ENCODE peak calls at places on chromosomes 11 and 22, in six cellular contexts. T, A, G, R, K and M are unnamed samples.

GRCh38 chr11:35825386-35825785 is 118.5 kb upstream of the LDLRAD3 start:
- DNase-seq in T (no peak), A (no peak), G (no peak), R (no peak), K (no peak), M (no peak)

GRCh38 chr11:102309621-102310541 is 7.4 kb upstream of the BIRC3 start:
- DNase-seq in T (peak; percentile 56), A (peak; percentile 87), G (no peak), R (no peak), K (no peak), M (no peak)

GRCh38 chr11:112734207-112734606 is 227.0 kb upstream of the NCAM1 start:
- DNase-seq in T (peak; percentile 11), A (peak; percentile 52), G (no peak), R (no peak), K (no peak), M (peak; percentile 76)

GRCh38 chr22:30460147-30460546 is 11.7 kb downstream of the SEC14L3 start:
- DNase-seq in T (no peak), A (no peak), G (no peak), R (no peak), K (no peak), M (no peak)

GRCh38 chr11:93823210-93823609 is 27.2 kb downstream of the VSTM5 start:
- DNase-seq in T (no peak), A (no peak), G (no peak), R (no peak), K (no peak), M (no peak)

GRCh38 chr11:405976-406795 is 8.6 kb downstream of the SIGIRR start:
- DNase-seq in T (no peak), A (no peak), G (no peak), R (no peak), K (no peak), M (no peak)

GRCh38 chr11:101254037-101254436 is 124.4 kb upstream of the PGR start:
- DNase-seq in T (no peak), A (no peak), G (no peak), R (no peak), K (no peak), M (no peak)

GRCh38 chr11:62399172-62399867 is 19.5 kb upstream of the SCGB1A1 start:
- DNase-seq in T (peak; percentile 44), A (no peak), G (no peak), R (no peak), K (no peak), M (no peak)

GRCh38 chr11:18775492-18776292 is 15.9 kb downstream of the PTPN5 start:
- DNase-seq in T (peak; percentile 65), A (peak; percentile 92), G (peak; percentile 57), R (peak; percentile 41), K (peak; percentile 52), M (peak; percentile 81)

GRCh38 chr11:17475666-17476316 is 854 bp downstream of the ABCC8 start:
- DNase-seq in T (no peak), A (peak; percentile 57), G (no peak), R (no peak), K (no peak), M (no peak)

GRCh38 chr22:20015971-20016733 is 471 bp downstream of the ARVCF start:
- DNase-seq in T (no peak), A (peak; percentile 76), G (peak; percentile 22), R (peak; percentile 32), K (no peak), M (peak; percentile 46)

GRCh38 chr11:134386945-134387344 is 25.1 kb downstream of the B3GAT1 start:
- DNase-seq in T (no peak), A (no peak), G (no peak), R (no peak), K (no peak), M (no peak)

GRCh38 chr22:36486619-36487384 is 5.4 kb upstream of the TXN2 start:
- DNase-seq in T (peak; percentile 61), A (peak; percentile 81), G (peak; percentile 53), R (peak; percentile 43), K (no peak), M (peak; percentile 80)

GRCh38 chr11:28526406-28526751 is 418.2 kb downstream of the METTL15 start:
- DNase-seq in T (peak; percentile 21), A (peak; percentile 4), G (peak; percentile 1), R (no peak), K (no peak), M (no peak)

GRCh38 chr11:1382831-1383607 is 6.7 kb upstream of the BRSK2 start:
- DNase-seq in T (peak; percentile 72), A (peak; percentile 81), G (peak; percentile 31), R (peak; percentile 41), K (no peak), M (peak; percentile 94)

GRCh38 chr11:100890779-100891178 is 203.7 kb downstream of the ARHGAP42 start:
- DNase-seq in T (peak; percentile 98), A (no peak), G (no peak), R (no peak), K (no peak), M (peak; percentile 12)

GRCh38 chr11:88435405-88435804 is 97.9 kb upstream of the CTSC start:
- DNase-seq in T (peak; percentile 48), A (no peak), G (no peak), R (no peak), K (no peak), M (no peak)

GRCh38 chr22:25933158-25933788 is 191.3 kb downstream of the MYO18B start:
- DNase-seq in T (no peak), A (no peak), G (no peak), R (no peak), K (no peak), M (no peak)

GRCh38 chr11:133835258-133836075 is 9.8 kb downstream of the SPATA19 start:
- DNase-seq in T (peak; percentile 50), A (peak; percentile 86), G (peak; percentile 31), R (peak; percentile 43), K (peak; percentile 49), M (peak; percentile 77)

GRCh38 chr11:74696932-74697687 is 34.1 kb downstream of the CHRDL2 start:
- DNase-seq in T (peak; percentile 90), A (peak; percentile 73), G (no peak), R (peak; percentile 73), K (no peak), M (peak; percentile 76)

GRCh38 chr11:44575288-44575672 is 9.8 kb downstream of the CD82 start:
- DNase-seq in T (no peak), A (no peak), G (no peak), R (no peak), K (peak; percentile 70), M (no peak)

GRCh38 chr22:25623851-25624250 is 59.4 kb downstream of the GRK3 start:
- DNase-seq in T (no peak), A (no peak), G (no peak), R (no peak), K (no peak), M (no peak)

GRCh38 chr11:6544921-6545850 is 48.1 kb downstream of the DNHD1 start:
- DNase-seq in T (peak; percentile 11), A (no peak), G (no peak), R (no peak), K (no peak), M (no peak)

GRCh38 chr11:74318241-74318932 is 6.9 kb upstream of the P4HA3 start:
- DNase-seq in T (peak; percentile 14), A (no peak), G (no peak), R (peak; percentile 66), K (no peak), M (no peak)

DNA sequence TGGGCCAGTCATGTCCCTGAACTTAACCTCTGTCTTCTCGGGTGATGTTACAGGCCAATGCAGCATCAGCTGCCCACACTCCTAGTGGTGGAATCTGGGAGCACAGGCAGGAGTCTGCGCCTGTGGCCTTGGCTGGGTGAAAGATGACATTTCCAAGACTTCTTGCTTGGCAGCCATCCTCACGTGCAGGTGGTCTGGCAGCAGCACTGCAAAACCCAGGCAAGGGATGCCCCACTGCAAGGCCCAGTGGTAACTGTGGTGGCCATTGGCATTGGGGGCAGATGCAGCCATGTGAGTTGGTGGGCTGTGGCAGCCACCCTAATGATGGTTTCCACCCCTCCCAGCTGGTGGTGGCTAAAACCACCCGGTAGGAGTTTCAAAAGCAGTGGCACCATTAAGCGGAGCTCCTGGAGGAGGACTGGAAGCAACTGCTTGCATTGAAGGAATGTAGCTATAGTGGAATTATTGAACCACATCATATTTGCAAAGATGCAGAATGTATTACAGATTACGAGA is 120.5 kb upstream of the TOP3B start:
- DNase-seq in T (no peak), A (peak; percentile 72), G (peak; percentile 42), R (no peak), K (no peak), M (no peak)
- TF ChIP-seq CTCF in T (peak; percentile 29), A (peak; percentile 63), G (peak; percentile 69), R (peak; percentile 57), K (peak; percentile 45), M (no peak)

GRCh38 chr11:68832476-68833176 is 9.1 kb downstream of the CPT1A start:
- DNase-seq in T (no peak), A (no peak), G (no peak), R (no peak), K (no peak), M (no peak)

GRCh38 chr11:68835749-68836148 is 6.0 kb downstream of the CPT1A start:
- DNase-seq in T (no peak), A (no peak), G (no peak), R (no peak), K (no peak), M (no peak)

GRCh38 chr11:68837583-68838571 is 3.8 kb downstream of the CPT1A start:
- DNase-seq in T (no peak), A (no peak), G (no peak), R (no peak), K (no peak), M (no peak)

GRCh38 chr11:68838572-68838964 is 3.1 kb downstream of the CPT1A start:
- DNase-seq in T (no peak), A (no peak), G (peak; percentile 40), R (peak; percentile 16), K (no peak), M (no peak)

DNA sequence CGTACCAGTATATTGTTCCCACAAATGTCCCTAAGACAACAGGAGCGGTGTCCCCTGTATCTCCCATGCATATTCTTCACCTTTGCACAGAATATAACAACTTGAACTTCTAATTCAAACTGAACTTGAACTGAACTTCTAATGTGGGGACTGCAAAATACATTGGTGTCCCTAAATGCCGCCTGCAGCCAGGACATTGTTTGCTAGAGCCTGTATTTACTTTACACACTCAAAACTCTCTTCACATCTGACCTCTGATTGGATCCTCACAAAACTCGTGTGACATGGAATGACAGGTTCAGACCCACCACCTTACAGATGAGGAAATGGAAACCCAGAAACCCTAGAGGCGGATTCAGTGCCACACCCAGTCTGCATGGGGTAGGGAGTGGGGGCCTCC is 6.4 kb downstream of the CPT1A start:
- DNase-seq in T (no peak), A (no peak), G (no peak), R (no peak), K (no peak), M (no peak)
- H3K79me2 ChIP-seq in T (peaks cover 57% of the 10 kb centered on the region), A (peaks cover 10% of the 10 kb centered on the region), G (no peaks in the 10 kb centered on the region), R (peaks cover 16% of the 10 kb centered on the region), K (peaks cover 30% of the 10 kb centered on the region), M (peaks cover 36% of the 10 kb centered on the region)

DNA sequence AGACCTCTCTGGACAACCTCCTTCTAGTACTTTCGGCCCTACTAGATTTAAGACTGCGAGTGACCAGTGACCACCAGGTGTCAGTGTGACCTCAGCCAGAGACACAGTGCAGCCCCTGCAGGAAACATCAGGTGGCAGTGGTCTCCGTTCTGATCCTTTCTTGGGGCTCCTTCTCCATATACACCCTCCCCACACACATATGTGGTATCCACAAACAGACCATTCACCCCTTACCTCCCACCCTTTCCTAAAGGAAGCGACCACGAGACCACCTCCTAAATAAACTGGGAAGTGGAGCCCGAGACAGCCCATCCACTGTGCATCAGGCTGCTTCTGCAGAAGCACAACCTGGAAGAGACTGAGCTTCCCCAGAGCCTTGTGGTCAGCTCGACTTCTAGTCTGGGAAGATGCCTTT is 38.5 kb upstream of the CYP2D6 start:
- DNase-seq in T (peak; percentile 80), A (peak; percentile 93), G (peak; percentile 81), R (peak; percentile 81), K (no peak), M (peak; percentile 88)
- TF ChIP-seq CTCF in T (peak; percentile 96), A (peak; percentile 98), G (peak; percentile 100), R (peak; percentile 97), K (peak; percentile 93), M (peak; percentile 99)

GRCh38 chr11:4982678-4983077 is 12.0 kb upstream of the OR51L1 start:
- DNase-seq in T (no peak), A (no peak), G (no peak), R (no peak), K (no peak), M (no peak)
- H3K79me2 ChIP-seq in T (no peaks in the 10 kb centered on the region), A (no peaks in the 10 kb centered on the region), G (no peaks in the 10 kb centered on the region), R (no peaks in the 10 kb centered on the region), K (no peaks in the 10 kb centered on the region), M (no peaks in the 10 kb centered on the region)